ENCODE peak calls at places on chromosome 5, in eight cellular contexts. One of them, this sample, is unnamed.

GRCh38 chr5:7881091-7881490 is 12.1 kb downstream of the MTRR start:
- DNase-seq in iris pigment epithelial cell: no peak
- DNase-seq in K562: no peak
- DNase-seq in occipital lobe: no peak
- DNase-seq in A549: no peak
- DNase-seq in astrocyte: no peak
- DNase-seq in frontal cortex: no peak
- DNase-seq in T-helper 1 cell: no peak
- DNase-seq in this sample: no peak

GRCh38 chr5:134136771-134137170 is 22.3 kb downstream of the TCF7 start:
- DNase-seq in K562: no peak
- DNase-seq in frontal cortex: no peak
- DNase-seq in astrocyte: no peak
- DNase-seq in T-helper 1 cell: no peak
- DNase-seq in iris pigment epithelial cell: no peak
- DNase-seq in occipital lobe: no peak
- DNase-seq in A549: no peak
- DNase-seq in this sample: no peak

GRCh38 chr5:28473531-28474107 is 1435.2 kb upstream of the CDH9 start:
- DNase-seq in K562: no peak
- DNase-seq in occipital lobe: no peak
- DNase-seq in astrocyte: peak; percentile 6
- DNase-seq in T-helper 1 cell: no peak
- DNase-seq in iris pigment epithelial cell: peak; percentile 19
- DNase-seq in A549: no peak
- DNase-seq in frontal cortex: no peak
- DNase-seq in this sample: peak; percentile 0

GRCh38 chr5:109837226-109837861 is 147.6 kb downstream of the MAN2A1 start:
- DNase-seq in T-helper 1 cell: no peak
- DNase-seq in K562: no peak
- DNase-seq in astrocyte: no peak
- DNase-seq in A549: no peak
- DNase-seq in iris pigment epithelial cell: no peak
- DNase-seq in frontal cortex: no peak
- DNase-seq in occipital lobe: no peak
- DNase-seq in this sample: no peak

GRCh38 chr5:135353952-135354721 is 44.9 kb downstream of the MACROH2A1 start:
- DNase-seq in frontal cortex: no peak
- DNase-seq in iris pigment epithelial cell: peak; percentile 83
- DNase-seq in K562: no peak
- DNase-seq in A549: no peak
- DNase-seq in astrocyte: peak; percentile 94
- DNase-seq in occipital lobe: no peak
- DNase-seq in T-helper 1 cell: no peak
- DNase-seq in this sample: peak; percentile 97

GRCh38 chr5:149730620-149731331 is 666 bp downstream of the PPARGC1B start:
- DNase-seq in K562: peak; percentile 77
- DNase-seq in frontal cortex: peak; percentile 51
- DNase-seq in T-helper 1 cell: peak; percentile 32
- DNase-seq in A549: peak; percentile 41
- DNase-seq in iris pigment epithelial cell: peak; percentile 28
- DNase-seq in astrocyte: peak; percentile 8
- DNase-seq in occipital lobe: peak; percentile 56
- DNase-seq in this sample: no peak

GRCh38 chr5:119022017-119022745 is 33.8 kb upstream of the DTWD2 start:
- DNase-seq in astrocyte: peak; percentile 26
- DNase-seq in K562: peak; percentile 32
- DNase-seq in occipital lobe: no peak
- DNase-seq in A549: peak; percentile 18
- DNase-seq in iris pigment epithelial cell: peak; percentile 52
- DNase-seq in frontal cortex: peak; percentile 27
- DNase-seq in T-helper 1 cell: peak; percentile 43
- DNase-seq in this sample: peak; percentile 72

GRCh38 chr5:141272906-141273305 is 27.7 kb downstream of the PCDHB15 start:
- DNase-seq in A549: no peak
- DNase-seq in iris pigment epithelial cell: no peak
- DNase-seq in T-helper 1 cell: no peak
- DNase-seq in K562: peak; percentile 11
- DNase-seq in occipital lobe: no peak
- DNase-seq in frontal cortex: no peak
- DNase-seq in astrocyte: no peak
- DNase-seq in this sample: no peak

GRCh38 chr5:154646841-154647759 is 108.1 kb upstream of the LARP1 start:
- DNase-seq in A549: no peak
- DNase-seq in occipital lobe: no peak
- DNase-seq in astrocyte: peak; percentile 26
- DNase-seq in iris pigment epithelial cell: peak; percentile 55
- DNase-seq in K562: peak; percentile 86
- DNase-seq in frontal cortex: no peak
- DNase-seq in T-helper 1 cell: no peak
- DNase-seq in this sample: peak; percentile 12

GRCh38 chr5:41747291-41747690 is 122.9 kb downstream of the OXCT1 start:
- DNase-seq in K562: peak; percentile 31
- DNase-seq in T-helper 1 cell: no peak
- DNase-seq in occipital lobe: no peak
- DNase-seq in iris pigment epithelial cell: peak; percentile 76
- DNase-seq in astrocyte: peak; percentile 67
- DNase-seq in A549: no peak
- DNase-seq in frontal cortex: no peak
- DNase-seq in this sample: peak; percentile 86

GRCh38 chr5:45623855-45624254 is 72.3 kb downstream of the HCN1 start:
- DNase-seq in K562: no peak
- DNase-seq in occipital lobe: no peak
- DNase-seq in iris pigment epithelial cell: no peak
- DNase-seq in A549: no peak
- DNase-seq in astrocyte: no peak
- DNase-seq in T-helper 1 cell: no peak
- DNase-seq in frontal cortex: no peak
- DNase-seq in this sample: no peak

GRCh38 chr5:54302267-54302687 is 8.1 kb downstream of the ARL15 start:
- DNase-seq in iris pigment epithelial cell: peak; percentile 89
- DNase-seq in K562: no peak
- DNase-seq in occipital lobe: no peak
- DNase-seq in T-helper 1 cell: no peak
- DNase-seq in frontal cortex: no peak
- DNase-seq in astrocyte: peak; percentile 68
- DNase-seq in A549: no peak
- DNase-seq in this sample: peak; percentile 35

GRCh38 chr5:88690619-88691560 is 192.1 kb downstream of the MEF2C start:
- DNase-seq in K562: peak; percentile 79
- DNase-seq in astrocyte: peak; percentile 48
- DNase-seq in T-helper 1 cell: peak; percentile 60
- DNase-seq in iris pigment epithelial cell: peak; percentile 52
- DNase-seq in A549: peak; percentile 59
- DNase-seq in frontal cortex: peak; percentile 76
- DNase-seq in occipital lobe: peak; percentile 82
- DNase-seq in this sample: peak; percentile 63

GRCh38 chr5:53067641-53068040 is 41.9 kb downstream of the MOCS2 start:
- DNase-seq in K562: no peak
- DNase-seq in frontal cortex: no peak
- DNase-seq in occipital lobe: no peak
- DNase-seq in astrocyte: no peak
- DNase-seq in A549: no peak
- DNase-seq in T-helper 1 cell: no peak
- DNase-seq in iris pigment epithelial cell: peak; percentile 65
- DNase-seq in this sample: peak; percentile 41

GRCh38 chr5:179294131-179294780 is 51.0 kb downstream of the ADAMTS2 start:
- DNase-seq in A549: no peak
- DNase-seq in occipital lobe: no peak
- DNase-seq in K562: no peak
- DNase-seq in iris pigment epithelial cell: no peak
- DNase-seq in T-helper 1 cell: no peak
- DNase-seq in astrocyte: no peak
- DNase-seq in frontal cortex: no peak
- DNase-seq in this sample: no peak

GRCh38 chr5:30849801-30850370 is 343.6 kb upstream of the CDH6 start:
- DNase-seq in frontal cortex: no peak
- DNase-seq in K562: no peak
- DNase-seq in astrocyte: peak; percentile 95
- DNase-seq in T-helper 1 cell: no peak
- DNase-seq in occipital lobe: no peak
- DNase-seq in A549: peak; percentile 22
- DNase-seq in iris pigment epithelial cell: peak; percentile 94
- DNase-seq in this sample: peak; percentile 37

GRCh38 chr5:151551985-151552384 is 39.1 kb downstream of the FAT2 start:
- DNase-seq in occipital lobe: no peak
- DNase-seq in frontal cortex: no peak
- DNase-seq in K562: no peak
- DNase-seq in T-helper 1 cell: no peak
- DNase-seq in iris pigment epithelial cell: no peak
- DNase-seq in A549: no peak
- DNase-seq in astrocyte: no peak
- DNase-seq in this sample: no peak

GRCh38 chr5:80103375-80103774 is 68.2 kb downstream of the THBS4 start:
- DNase-seq in iris pigment epithelial cell: no peak
- DNase-seq in K562: no peak
- DNase-seq in frontal cortex: no peak
- DNase-seq in astrocyte: no peak
- DNase-seq in occipital lobe: no peak
- DNase-seq in T-helper 1 cell: no peak
- DNase-seq in A549: no peak
- DNase-seq in this sample: no peak

GRCh38 chr5:33524476-33524875 is 83.7 kb downstream of the TARS1 start:
- DNase-seq in frontal cortex: no peak
- DNase-seq in K562: no peak
- DNase-seq in A549: no peak
- DNase-seq in iris pigment epithelial cell: peak; percentile 60
- DNase-seq in astrocyte: no peak
- DNase-seq in occipital lobe: no peak
- DNase-seq in T-helper 1 cell: no peak
- DNase-seq in this sample: no peak

GRCh38 chr5:1551426-1551825 is 27.7 kb upstream of the LPCAT1 start:
- DNase-seq in astrocyte: no peak
- DNase-seq in iris pigment epithelial cell: no peak
- DNase-seq in A549: no peak
- DNase-seq in frontal cortex: no peak
- DNase-seq in K562: no peak
- DNase-seq in T-helper 1 cell: no peak
- DNase-seq in occipital lobe: no peak
- DNase-seq in this sample: no peak

GRCh38 chr5:69492391-69493234 is at the start of gene OCLN:
- DNase-seq in A549: peak; percentile 87
- DNase-seq in occipital lobe: no peak
- DNase-seq in astrocyte: no peak
- DNase-seq in K562: no peak
- DNase-seq in frontal cortex: peak; percentile 50
- DNase-seq in iris pigment epithelial cell: no peak
- DNase-seq in T-helper 1 cell: no peak
- DNase-seq in this sample: no peak

GRCh38 chr5:174282391-174282790 is 236.9 kb downstream of the NSG2 start:
- DNase-seq in occipital lobe: no peak
- DNase-seq in frontal cortex: no peak
- DNase-seq in K562: no peak
- DNase-seq in T-helper 1 cell: no peak
- DNase-seq in iris pigment epithelial cell: no peak
- DNase-seq in A549: no peak
- DNase-seq in astrocyte: no peak
- DNase-seq in this sample: no peak

GRCh38 chr5:31361234-31361633 is 167.7 kb downstream of the CDH6 start:
- DNase-seq in frontal cortex: no peak
- DNase-seq in T-helper 1 cell: no peak
- DNase-seq in occipital lobe: no peak
- DNase-seq in K562: no peak
- DNase-seq in iris pigment epithelial cell: peak; percentile 87
- DNase-seq in A549: no peak
- DNase-seq in astrocyte: peak; percentile 66
- DNase-seq in this sample: peak; percentile 77

GRCh38 chr5:167845952-167846351 is 445.5 kb upstream of the WWC1 start:
- DNase-seq in frontal cortex: no peak
- DNase-seq in occipital lobe: no peak
- DNase-seq in A549: no peak
- DNase-seq in K562: no peak
- DNase-seq in iris pigment epithelial cell: no peak
- DNase-seq in T-helper 1 cell: no peak
- DNase-seq in astrocyte: no peak
- DNase-seq in this sample: no peak

GRCh38 chr5:154916874-154917273 is 21.1 kb downstream of the GEMIN5 start:
- DNase-seq in A549: no peak
- DNase-seq in K562: no peak
- DNase-seq in astrocyte: no peak
- DNase-seq in frontal cortex: no peak
- DNase-seq in occipital lobe: no peak
- DNase-seq in T-helper 1 cell: no peak
- DNase-seq in iris pigment epithelial cell: no peak
- DNase-seq in this sample: no peak